ENCODE peak calls at places on chromosomes 7 and 10, in five cellular contexts. G, V, U, I and A are unnamed samples.

GRCh38 chr10:35433851-35434426 is 97.6 kb downstream of the CCNY start:
- DNase-seq in G (peak; percentile 71), I (no peak), U (peak; percentile 96), V (no peak), A (no peak)

GRCh38 chr10:96830511-96831199 is 1.4 kb upstream of the LCOR start:
- DNase-seq in V (peak; percentile 56), U (peak; percentile 39), G (peak; percentile 73), I (no peak), A (no peak)

GRCh38 chr10:75229961-75230360 is 5.8 kb downstream of the COMTD1 start:
- DNase-seq in I (no peak), G (peak; percentile 53), U (peak; percentile 37), V (no peak), A (no peak)

GRCh38 chr10:72702868-72703581 is 11.1 kb downstream of the MCU start:
- DNase-seq in U (peak; percentile 73), V (no peak), I (no peak), G (peak; percentile 64), A (no peak)

GRCh38 chr10:34716958-34717357 is 98.1 kb downstream of the PARD3 start:
- DNase-seq in G (no peak), V (no peak), I (no peak), U (peak; percentile 14), A (no peak)

GRCh38 chr7:90692396-90692795 is 96.3 kb downstream of the CDK14 start:
- DNase-seq in V (no peak), U (peak; percentile 63), I (no peak), G (no peak), A (no peak)

GRCh38 chr7:24701232-24701898 is 55.9 kb downstream of the GSDME start:
- DNase-seq in I (no peak), G (peak; percentile 88), V (no peak), U (peak; percentile 94), A (peak; percentile 45)

GRCh38 chr7:156549636-156550035 is 90.9 kb upstream of the RNF32 start:
- DNase-seq in U (no peak), I (no peak), G (no peak), V (no peak), A (no peak)

GRCh38 chr10:129545257-129545656 is 78.2 kb downstream of the MGMT start:
- DNase-seq in G (peak; percentile 35), U (peak; percentile 3), V (no peak), I (no peak), A (no peak)

GRCh38 chr7:30168800-30169584 is 34.2 kb downstream of the MTURN start:
- DNase-seq in I (no peak), G (peak; percentile 86), U (peak; percentile 91), V (peak; percentile 64), A (peak; percentile 81)

GRCh38 chr7:112202819-112203218 is 3.4 kb downstream of the DOCK4 start:
- DNase-seq in G (no peak), I (no peak), V (no peak), U (no peak), A (no peak)

GRCh38 chr7:151085329-151085690 is 965 bp upstream of the AGAP3 start:
- DNase-seq in I (no peak), G (no peak), V (no peak), U (no peak), A (no peak)

GRCh38 chr7:64630496-64630895 is 35.4 kb upstream of the ZNF107 start:
- DNase-seq in G (no peak), V (no peak), I (no peak), U (no peak), A (no peak)

GRCh38 chr10:93513091-93513490 is 16.7 kb downstream of the CEP55 start:
- DNase-seq in I (no peak), G (no peak), V (no peak), U (no peak), A (no peak)

GRCh38 chr10:58157076-58157766 is 110.5 kb downstream of the IPMK start:
- DNase-seq in V (no peak), G (peak; percentile 98), U (peak; percentile 98), I (no peak), A (peak; percentile 93)

GRCh38 chr10:128763588-128763987 is 637.4 kb upstream of the MKI67 start:
- DNase-seq in G (no peak), U (no peak), V (peak; percentile 28), I (no peak), A (no peak)

GRCh38 chr10:133397938-133398337 is 4.0 kb downstream of the MTG1 start:
- DNase-seq in I (no peak), V (peak; percentile 9), G (no peak), U (no peak), A (no peak)

GRCh38 chr10:1487288-1487687 is 250.0 kb downstream of the ADARB2 start:
- DNase-seq in V (peak; percentile 22), I (no peak), G (no peak), U (no peak), A (no peak)

GRCh38 chr10:19816420-19817250 is at the start of gene PLXDC2:
- DNase-seq in G (peak; percentile 66), U (peak; percentile 40), I (no peak), V (peak; percentile 59), A (no peak)

GRCh38 chr10:19817251-19818046 is 1.2 kb downstream of the PLXDC2 start:
- DNase-seq in U (no peak), V (peak; percentile 78), I (no peak), G (peak; percentile 34), A (no peak)

GRCh38 chr10:19815478-19816419 is 483 bp upstream of the PLXDC2 start:
- DNase-seq in U (peak; percentile 83), G (peak; percentile 85), V (peak; percentile 84), I (peak; percentile 58), A (no peak)

GRCh38 chr10:19815036-19815435 is 1.2 kb upstream of the PLXDC2 start:
- DNase-seq in G (no peak), V (no peak), I (no peak), U (no peak), A (no peak)

DNA sequence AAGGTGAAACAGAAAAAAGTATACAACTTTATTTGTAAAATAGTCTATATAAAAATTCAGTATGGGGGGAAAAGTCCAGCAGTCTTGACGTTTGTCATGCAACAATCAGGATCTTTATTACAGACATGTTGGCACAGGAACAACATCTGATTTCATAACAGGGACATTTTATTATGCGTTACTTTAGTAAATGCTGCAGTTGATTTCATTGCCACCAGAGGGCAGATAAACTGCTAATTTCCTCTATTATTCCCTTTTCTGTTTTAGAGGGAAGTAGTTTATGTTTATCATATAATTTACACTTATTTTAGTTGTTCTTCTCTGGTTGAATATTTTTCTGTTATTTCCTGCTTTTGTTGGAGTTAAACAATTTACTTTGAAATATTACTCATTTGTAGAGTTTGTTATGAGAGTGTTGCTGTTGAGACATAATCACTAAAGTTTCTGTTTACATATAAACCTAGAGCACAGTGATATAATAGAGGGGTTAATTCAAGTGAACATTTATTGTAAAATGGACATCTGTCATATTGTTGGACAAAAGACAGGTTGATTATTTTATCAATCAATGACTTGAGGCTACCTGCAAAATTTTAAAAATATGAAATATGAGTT is 3.3 kb downstream of the PLXDC2 start:
- DNase-seq in U (peak; percentile 35), G (peak; percentile 76), I (no peak), V (peak; percentile 41), A (no peak)
- H3K4me3 ChIP-seq in U (no peak overlapping the region), G (no peak overlapping the region), I (peak overlapping the region; percentile 92), V (no peak overlapping the region), A (no peak overlapping the region)

DNA sequence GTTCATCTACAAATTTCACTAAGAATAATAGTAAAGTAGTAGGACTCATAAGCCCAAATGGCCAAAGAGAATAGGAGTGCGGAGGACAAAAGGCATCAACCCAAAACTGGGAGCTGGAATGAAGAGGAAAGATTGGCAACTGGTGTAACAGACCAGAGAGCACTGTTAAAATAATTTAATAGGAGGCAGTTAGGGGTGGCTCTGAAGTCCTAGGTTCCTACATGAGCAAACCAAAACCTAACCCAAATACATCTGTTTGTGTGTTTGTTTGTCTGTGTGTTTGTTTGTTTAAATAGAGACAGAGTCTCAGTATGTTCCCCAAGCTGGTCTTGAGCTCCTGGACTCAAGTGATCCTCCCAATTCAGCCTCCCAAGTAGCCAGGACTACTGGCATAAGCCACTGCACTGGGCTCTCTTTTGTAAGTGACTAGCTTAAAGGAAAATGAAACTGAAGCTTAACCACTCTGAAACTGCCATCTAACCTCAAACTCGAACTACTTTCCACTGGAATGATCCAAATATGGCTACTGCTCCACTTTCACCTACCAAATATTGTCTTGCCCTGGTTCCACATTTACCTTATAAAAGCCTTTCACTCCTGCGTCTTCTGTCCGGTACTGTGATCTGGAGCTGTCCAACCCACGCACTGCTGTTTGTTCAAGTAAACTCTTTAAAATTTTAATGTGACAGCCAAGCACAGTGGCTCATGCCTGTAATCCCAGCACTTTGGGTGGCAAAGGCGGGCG is 94.9 kb downstream of the AKR1D1 start:
- DNase-seq in G (no peak), V (no peak), I (no peak), U (no peak), A (no peak)
- H3K4me3 ChIP-seq in G (no peak overlapping the region), V (no peak overlapping the region), I (no peak overlapping the region), U (no peak overlapping the region), A (no peak overlapping the region)

GRCh38 chr7:35232994-35233393 is 20.9 kb downstream of the TBX20 start:
- DNase-seq in V (no peak), I (no peak), G (no peak), U (no peak), A (no peak)
- H3K4me3 ChIP-seq in V (no peak overlapping the region), I (no peak overlapping the region), G (no peak overlapping the region), U (no peak overlapping the region), A (no peak overlapping the region)

GRCh38 chr10:29598861-29599311 is 35.9 kb downstream of the SVIL start:
- DNase-seq in G (peak; percentile 88), V (no peak), I (no peak), U (peak; percentile 57), A (peak; percentile 35)
- H3K4me3 ChIP-seq in G (no peak overlapping the region), V (no peak overlapping the region), I (peak overlapping the region; percentile 32), U (no peak overlapping the region), A (no peak overlapping the region)

GRCh38 chr7:7959979-7960670 is 8.5 kb upstream of the GLCCI1 start:
- DNase-seq in U (no peak), G (no peak), I (no peak), V (no peak), A (no peak)

GRCh38 chr7:7966141-7966734 is 2.4 kb upstream of the GLCCI1 start:
- DNase-seq in I (no peak), V (no peak), U (no peak), G (no peak), A (no peak)

GRCh38 chr7:7965301-7965700 is 3.3 kb upstream of the GLCCI1 start:
- DNase-seq in I (no peak), U (no peak), G (no peak), V (no peak), A (no peak)

GRCh38 chr7:7964250-7964649 is 4.3 kb upstream of the GLCCI1 start:
- DNase-seq in I (no peak), G (no peak), U (no peak), V (no peak), A (no peak)

DNA sequence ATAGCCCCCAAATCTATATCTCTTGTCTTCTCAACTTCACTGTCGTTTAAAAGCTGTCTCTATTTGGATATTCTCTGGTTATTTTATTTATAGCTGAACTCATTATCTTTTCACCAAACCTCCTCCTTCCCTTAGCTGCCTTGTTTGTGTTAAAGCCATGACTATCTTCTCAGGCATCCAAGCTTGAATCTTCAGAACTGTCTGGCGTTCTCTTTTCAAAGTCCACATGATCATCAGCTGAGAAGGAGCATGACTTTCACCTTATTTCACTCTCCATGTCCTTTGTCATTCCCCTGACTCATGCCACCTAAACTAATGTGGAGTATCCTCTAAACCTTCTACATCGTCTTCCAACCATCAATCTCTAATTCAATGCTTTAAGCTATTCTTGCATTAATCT is 5.7 kb upstream of the GLCCI1 start:
- DNase-seq in G (no peak), I (no peak), V (no peak), U (peak; percentile 35), A (peak; percentile 37)
- H3K4me3 ChIP-seq in G (no peak overlapping the region), I (no peak overlapping the region), V (no peak overlapping the region), U (no peak overlapping the region), A (no peak overlapping the region)